ENCODE peak calls at places on chromosomes 4 and X, in four cellular contexts. M, G, L and S are unnamed samples.

GRCh38 chrX:54248309-54248708 is 65.3 kb upstream of the FAM120C start:
- DNase-seq in M (no peak), G (peak), L (no peak), S (no peak)

GRCh38 chr4:107050525-107051135 is 14.5 kb upstream of the DKK2 start:
- DNase-seq in M (no peak), G (no peak), L (no peak), S (no peak)

GRCh38 chrX:134634691-134635090 is 23.6 kb downstream of the PLAC1 start:
- DNase-seq in M (no peak), G (no peak), L (no peak), S (no peak)

GRCh38 chrX:24207826-24208225 is 58.3 kb downstream of the ZFX start:
- DNase-seq in M (no peak), G (no peak), L (no peak), S (no peak)

GRCh38 chr4:185833055-185833598 is 21.1 kb upstream of the SORBS2 start:
- DNase-seq in M (no peak), G (no peak), L (no peak), S (no peak)

GRCh38 chrX:22118161-22118830 is 86.2 kb downstream of the PHEX start:
- DNase-seq in M (no peak), G (no peak), L (no peak), S (no peak)

GRCh38 chr4:26356067-26356466 is 35.3 kb downstream of the RBPJ start:
- DNase-seq in M (no peak), G (no peak), L (no peak), S (peak)

GRCh38 chr4:19831644-19832285 is 419.9 kb upstream of the SLIT2 start:
- DNase-seq in M (no peak), G (no peak), L (no peak), S (no peak)

GRCh38 chr4:20890752-20891151 is 190.5 kb downstream of the PACRGL start:
- DNase-seq in M (no peak), G (no peak), L (no peak), S (no peak)

GRCh38 chr4:110073045-110073845 is 125.2 kb downstream of the ELOVL6 start:
- DNase-seq in M (no peak), G (no peak), L (no peak), S (no peak)

GRCh38 chr4:146243141-146243882 is 29.0 kb downstream of the REELD1 start:
- DNase-seq in M (no peak), G (peak), L (no peak), S (peak)

GRCh38 chr4:30370105-30370504 is 350.1 kb upstream of the PCDH7 start:
- DNase-seq in M (no peak), G (no peak), L (no peak), S (no peak)

GRCh38 chrX:110219920-110220319 is 98.0 kb downstream of the AMMECR1 start:
- DNase-seq in M (no peak), G (no peak), L (no peak), S (no peak)

GRCh38 chrX:40877869-40878268 is 142.5 kb upstream of the MED14 start:
- DNase-seq in M (no peak), G (peak), L (no peak), S (no peak)

GRCh38 chr4:87557348-87557747 is 28.2 kb upstream of the SPARCL1 start:
- DNase-seq in M (no peak), G (no peak), L (no peak), S (no peak)

GRCh38 chr4:8645753-8646124 is 53.2 kb downstream of the CPZ start:
- DNase-seq in M (no peak), G (no peak), L (no peak), S (peak)

GRCh38 chr4:95985051-95985450 is 145.2 kb downstream of the PDHA2 start:
- DNase-seq in M (no peak), G (no peak), L (no peak), S (no peak)

GRCh38 chrX:627510-627964 is 3.1 kb upstream of the SHOX start:
- DNase-seq in M (no peak), G (no peak), L (no peak), S (no peak)

GRCh38 chr4:165605811-165606210 is 227.0 kb downstream of the CPE start:
- DNase-seq in M (no peak), G (no peak), L (no peak), S (no peak)

GRCh38 chrX:45842916-45843315 is 642.2 kb upstream of the DIPK2B start:
- DNase-seq in M (no peak), G (no peak), L (no peak), S (no peak)